ENCODE peak calls at places on chromosomes 16 and 17, in four cellular contexts. N, Q, X and Z are unnamed samples.

GRCh38 chr16:79021991-79022390 is 578.5 kb downstream of the MAF start:
- DNase-seq in N (no peak), Q (no peak), X (no peak), Z (no peak)

GRCh38 chr16:57694556-57695377 is at the start of gene DRC7:
- DNase-seq in N (peak; percentile 64), Q (peak; percentile 90), X (peak; percentile 50), Z (peak; percentile 37)

GRCh38 chr17:10198509-10199249 is at the start of gene GAS7:
- DNase-seq in N (no peak), Q (peak; percentile 91), X (no peak), Z (peak; percentile 17)

GRCh38 chr17:81200695-81201580 is 21.8 kb downstream of the CEP131 start:
- DNase-seq in N (peak; percentile 41), Q (peak; percentile 62), X (peak; percentile 80), Z (no peak)

GRCh38 chr17:63434951-63435571 is 11.0 kb downstream of the CYB561 start:
- DNase-seq in N (peak; percentile 30), Q (no peak), X (peak; percentile 52), Z (no peak)

GRCh38 chr17:48335858-48336500 is 94.0 kb downstream of the SKAP1 start:
- DNase-seq in N (peak; percentile 76), Q (peak; percentile 51), X (peak; percentile 82), Z (no peak)

GRCh38 chr17:57874058-57874419 is 24.2 kb upstream of the MRPS23 start:
- DNase-seq in N (no peak), Q (no peak), X (no peak), Z (no peak)

GRCh38 chr16:70756071-70756470 is 44.9 kb downstream of the VAC14 start:
- DNase-seq in N (no peak), Q (no peak), X (no peak), Z (no peak)

GRCh38 chr16:73545713-73546112 is 497.8 kb upstream of the ZFHX3 start:
- DNase-seq in N (no peak), Q (no peak), X (no peak), Z (no peak)

GRCh38 chr16:7541026-7541425 is 208.4 kb downstream of the RBFOX1 start:
- DNase-seq in N (no peak), Q (no peak), X (no peak), Z (no peak)

GRCh38 chr16:27449434-27450188 is 47.6 kb downstream of the IL21R start:
- DNase-seq in N (no peak), Q (no peak), X (no peak), Z (no peak)

GRCh38 chr17:55303701-55304145 is 39.0 kb downstream of the HLF start:
- DNase-seq in N (no peak), Q (no peak), X (peak; percentile 17), Z (no peak)

GRCh38 chr17:75589017-75589918 is 1.7 kb downstream of the MYO15B start:
- DNase-seq in N (peak; percentile 83), Q (peak; percentile 99), X (peak; percentile 78), Z (peak; percentile 97)

GRCh38 chr16:566475-567361 is at the start of gene NHLRC4:
- DNase-seq in N (no peak), Q (peak; percentile 48), X (peak; percentile 74), Z (no peak)

GRCh38 chr17:80859004-80859941 is 132.4 kb upstream of the CHMP6 start:
- DNase-seq in N (no peak), Q (peak; percentile 41), X (peak; percentile 90), Z (no peak)

GRCh38 chr17:28339431-28339830 is 3.9 kb downstream of the TNFAIP1 start:
- DNase-seq in N (no peak), Q (no peak), X (no peak), Z (no peak)

GRCh38 chr16:15811778-15812750 is 44.8 kb downstream of the MYH11 start:
- DNase-seq in N (no peak), Q (peak; percentile 58), X (peak; percentile 87), Z (no peak)

GRCh38 chr17:69575346-69575761 is 160.9 kb downstream of the MAP2K6 start:
- DNase-seq in N (peak; percentile 97), Q (peak; percentile 43), X (peak; percentile 44), Z (no peak)

GRCh38 chr17:72616457-72616856 is 476.0 kb downstream of the SLC39A11 start:
- DNase-seq in N (no peak), Q (peak; percentile 44), X (no peak), Z (no peak)

GRCh38 chr16:15484662-15485061 is 50.3 kb downstream of the BMERB1 start:
- DNase-seq in N (no peak), Q (no peak), X (peak; percentile 43), Z (no peak)

GRCh38 chr16:87435399-87436224 is 43.5 kb downstream of the MAP1LC3B start:
- DNase-seq in N (no peak), Q (no peak), X (peak; percentile 88), Z (no peak)

GRCh38 chr17:70028397-70028796 is 46.6 kb upstream of the KCNJ16 start:
- DNase-seq in N (no peak), Q (no peak), X (no peak), Z (no peak)

GRCh38 chr16:59213952-59214351 is 479.8 kb upstream of the GOT2 start:
- DNase-seq in N (no peak), Q (no peak), X (no peak), Z (no peak)

GRCh38 chr16:50301626-50302471 is 35.5 kb downstream of the ADCY7 start:
- DNase-seq in N (no peak), Q (no peak), X (peak; percentile 80), Z (no peak)

GRCh38 chr17:29292071-29292991 is 1.6 kb downstream of the NUFIP2 start:
- DNase-seq in N (peak; percentile 51), Q (peak; percentile 78), X (peak; percentile 50), Z (peak; percentile 31)

GRCh38 chr17:16398270-16399267 is 16.8 kb upstream of the TRPV2 start:
- DNase-seq in N (peak; percentile 65), Q (no peak), X (peak; percentile 14), Z (no peak)

GRCh38 chr16:87841608-87842208 is 27.6 kb downstream of the SLC7A5 start:
- DNase-seq in N (no peak), Q (no peak), X (no peak), Z (no peak)

GRCh38 chr17:38656959-38657823 is 17.6 kb downstream of the EPOP start:
- DNase-seq in N (no peak), Q (peak; percentile 49), X (no peak), Z (no peak)

GRCh38 chr17:50439008-50439407 is 13.0 kb downstream of the ACSF2 start:
- DNase-seq in N (no peak), Q (no peak), X (no peak), Z (no peak)